ENCODE peak calls at places on chromosome 11, in eight cellular contexts. One of them, this sample, is unnamed.

GRCh38 chr11:133945087-133945974 is 11.4 kb downstream of the IGSF9B start:
- DNase-seq in suprapubic skin: no peak
- DNase-seq in spleen: peak; percentile 86
- DNase-seq in sigmoid colon: peak; percentile 83
- DNase-seq in K562: no peak
- DNase-seq in breast epithelium: no peak
- DNase-seq in HCT116: no peak
- DNase-seq in prostate gland: no peak
- DNase-seq in this sample: no peak

GRCh38 chr11:47800759-47801158 is 33.6 kb upstream of the FNBP4 start:
- DNase-seq in suprapubic skin: no peak
- DNase-seq in breast epithelium: no peak
- DNase-seq in sigmoid colon: no peak
- DNase-seq in prostate gland: no peak
- DNase-seq in K562: no peak
- DNase-seq in HCT116: no peak
- DNase-seq in spleen: no peak
- DNase-seq in this sample: no peak

GRCh38 chr11:120900642-120901041 is 123.3 kb upstream of the TBCEL start:
- DNase-seq in suprapubic skin: no peak
- DNase-seq in sigmoid colon: no peak
- DNase-seq in spleen: peak; percentile 54
- DNase-seq in K562: peak; percentile 12
- DNase-seq in prostate gland: no peak
- DNase-seq in breast epithelium: no peak
- DNase-seq in HCT116: no peak
- DNase-seq in this sample: no peak

GRCh38 chr11:10038916-10039315 is 255.1 kb downstream of the SBF2 start:
- DNase-seq in HCT116: no peak
- DNase-seq in prostate gland: no peak
- DNase-seq in K562: no peak
- DNase-seq in suprapubic skin: no peak
- DNase-seq in spleen: no peak
- DNase-seq in breast epithelium: no peak
- DNase-seq in sigmoid colon: no peak
- DNase-seq in this sample: no peak

GRCh38 chr11:9320047-9320446 is 5.7 kb upstream of the TMEM41B start:
- DNase-seq in prostate gland: no peak
- DNase-seq in sigmoid colon: no peak
- DNase-seq in K562: no peak
- DNase-seq in suprapubic skin: no peak
- DNase-seq in HCT116: no peak
- DNase-seq in breast epithelium: no peak
- DNase-seq in spleen: no peak
- DNase-seq in this sample: no peak

GRCh38 chr11:110022548-110022947 is 70.6 kb upstream of the ZC3H12C start:
- DNase-seq in K562: no peak
- DNase-seq in breast epithelium: no peak
- DNase-seq in prostate gland: no peak
- DNase-seq in suprapubic skin: no peak
- DNase-seq in sigmoid colon: no peak
- DNase-seq in HCT116: no peak
- DNase-seq in spleen: no peak
- DNase-seq in this sample: no peak

GRCh38 chr11:5626191-5626590 is 1.4 kb downstream of the TRIM34 start:
- DNase-seq in prostate gland: no peak
- DNase-seq in breast epithelium: no peak
- DNase-seq in suprapubic skin: no peak
- DNase-seq in sigmoid colon: no peak
- DNase-seq in K562: no peak
- DNase-seq in HCT116: no peak
- DNase-seq in spleen: no peak
- DNase-seq in this sample: no peak

GRCh38 chr11:19650929-19651487 is 61.6 kb upstream of the NAV2 start:
- DNase-seq in suprapubic skin: no peak
- DNase-seq in breast epithelium: no peak
- DNase-seq in spleen: no peak
- DNase-seq in sigmoid colon: no peak
- DNase-seq in prostate gland: no peak
- DNase-seq in HCT116: no peak
- DNase-seq in K562: no peak
- DNase-seq in this sample: no peak

GRCh38 chr11:102010776-102011500 is 36.3 kb upstream of the CFAP300 start:
- DNase-seq in spleen: no peak
- DNase-seq in HCT116: peak; percentile 73
- DNase-seq in prostate gland: peak; percentile 27
- DNase-seq in suprapubic skin: peak; percentile 88
- DNase-seq in K562: peak; percentile 9
- DNase-seq in breast epithelium: peak; percentile 39
- DNase-seq in sigmoid colon: no peak
- DNase-seq in this sample: no peak

GRCh38 chr11:15816270-15816871 is 540.0 kb downstream of the SOX6 start:
- DNase-seq in sigmoid colon: no peak
- DNase-seq in spleen: no peak
- DNase-seq in HCT116: no peak
- DNase-seq in prostate gland: no peak
- DNase-seq in suprapubic skin: no peak
- DNase-seq in breast epithelium: no peak
- DNase-seq in K562: no peak
- DNase-seq in this sample: peak; percentile 86

GRCh38 chr11:65353376-65353775 is 1.2 kb upstream of the TIGD3 start:
- DNase-seq in spleen: no peak
- DNase-seq in K562: no peak
- DNase-seq in suprapubic skin: no peak
- DNase-seq in prostate gland: no peak
- DNase-seq in breast epithelium: no peak
- DNase-seq in HCT116: no peak
- DNase-seq in sigmoid colon: no peak
- DNase-seq in this sample: no peak

GRCh38 chr11:57597971-57598830 is 716 bp downstream of the SERPING1 start:
- DNase-seq in HCT116: no peak
- DNase-seq in suprapubic skin: peak; percentile 89
- DNase-seq in K562: peak; percentile 77
- DNase-seq in prostate gland: peak; percentile 59
- DNase-seq in spleen: peak; percentile 79
- DNase-seq in breast epithelium: peak; percentile 78
- DNase-seq in sigmoid colon: peak; percentile 95
- DNase-seq in this sample: no peak

DNA sequence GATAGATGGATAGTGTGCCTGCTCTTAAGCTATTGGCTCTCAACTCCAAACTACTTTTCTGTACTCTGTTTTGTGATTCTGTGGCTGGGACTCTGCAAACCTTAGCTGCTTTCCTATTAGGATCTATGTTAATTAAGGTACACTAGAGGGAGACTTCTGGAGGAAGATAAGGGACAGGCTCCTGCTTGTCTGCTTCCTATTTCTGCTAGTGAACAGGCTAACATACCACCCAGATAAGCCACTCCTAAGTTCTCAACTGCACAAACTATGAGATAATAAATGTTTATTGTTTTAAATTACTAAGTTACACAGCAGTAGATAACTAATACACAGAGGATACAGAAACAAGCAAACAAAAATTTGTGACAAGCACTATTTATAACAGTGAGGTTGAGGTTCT is 10.2 kb upstream of the NXPE2 start:
- DNase-seq in spleen: no peak
- DNase-seq in HCT116: no peak
- DNase-seq in suprapubic skin: no peak
- DNase-seq in breast epithelium: no peak
- DNase-seq in K562: no peak
- DNase-seq in sigmoid colon: no peak
- DNase-seq in prostate gland: no peak
- DNase-seq in this sample: no peak
- TF ChIP-seq POLR2AphosphoS5 in spleen: no peak
- TF ChIP-seq POLR2AphosphoS5 in HCT116: no peak
- TF ChIP-seq POLR2AphosphoS5 in suprapubic skin: no peak
- TF ChIP-seq POLR2AphosphoS5 in breast epithelium: no peak
- TF ChIP-seq POLR2AphosphoS5 in K562: no peak
- TF ChIP-seq POLR2AphosphoS5 in sigmoid colon: no peak
- TF ChIP-seq POLR2AphosphoS5 in prostate gland: no peak
- TF ChIP-seq POLR2AphosphoS5 in this sample: no peak

GRCh38 chr11:2211113-2211971 is 39.7 kb upstream of the TH start:
- DNase-seq in breast epithelium: peak; percentile 9
- DNase-seq in prostate gland: peak; percentile 3
- DNase-seq in sigmoid colon: peak; percentile 52
- DNase-seq in suprapubic skin: peak; percentile 49
- DNase-seq in HCT116: peak; percentile 37
- DNase-seq in K562: no peak
- DNase-seq in spleen: peak; percentile 61
- DNase-seq in this sample: no peak
- H3K4me1 ChIP-seq in breast epithelium: peaks cover 7% of the 10 kb centered on the region
- H3K4me1 ChIP-seq in prostate gland: no peaks in the 10 kb centered on the region
- H3K4me1 ChIP-seq in sigmoid colon: no peaks in the 10 kb centered on the region
- H3K4me1 ChIP-seq in suprapubic skin: peaks cover 18% of the 10 kb centered on the region
- H3K4me1 ChIP-seq in HCT116: peaks cover 13% of the 10 kb centered on the region
- H3K4me1 ChIP-seq in K562: no peaks in the 10 kb centered on the region
- H3K4me1 ChIP-seq in spleen: peaks cover 18% of the 10 kb centered on the region
- H3K4me1 ChIP-seq in this sample: no peaks in the 10 kb centered on the region

GRCh38 chr11:61964941-61965282 is 2.5 kb downstream of the FTH1 start:
- DNase-seq in spleen: no peak
- DNase-seq in K562: no peak
- DNase-seq in breast epithelium: no peak
- DNase-seq in HCT116: no peak
- DNase-seq in suprapubic skin: no peak
- DNase-seq in sigmoid colon: no peak
- DNase-seq in prostate gland: no peak
- DNase-seq in this sample: no peak
- H3K27ac ChIP-seq in spleen: peak overlapping the region; percentile 99
- H3K27ac ChIP-seq in K562: peak overlapping the region; percentile 40
- H3K27ac ChIP-seq in breast epithelium: peak overlapping the region; percentile 100
- H3K27ac ChIP-seq in HCT116: no peak overlapping the region
- H3K27ac ChIP-seq in suprapubic skin: no peak overlapping the region
- H3K27ac ChIP-seq in sigmoid colon: peak overlapping the region; percentile 100
- H3K27ac ChIP-seq in prostate gland: peak overlapping the region; percentile 100
- H3K27ac ChIP-seq in this sample: peak overlapping the region; percentile 100

DNA sequence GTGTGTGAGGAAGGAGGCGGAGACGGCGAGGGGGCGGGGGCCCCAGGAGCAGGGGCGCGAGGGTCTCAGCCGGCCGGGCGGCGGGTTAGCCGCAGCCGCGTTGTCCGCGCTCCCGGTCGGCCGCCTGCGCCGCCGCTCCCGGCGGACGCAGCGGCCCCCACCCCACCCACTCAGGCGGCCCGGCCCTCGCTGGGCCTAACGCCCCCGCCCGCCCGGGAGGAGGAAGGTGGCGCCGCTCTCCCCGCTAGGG is at the start of gene FCHSD2:
- DNase-seq in spleen: no peak
- DNase-seq in sigmoid colon: no peak
- DNase-seq in breast epithelium: no peak
- DNase-seq in K562: peak; percentile 92
- DNase-seq in prostate gland: no peak
- DNase-seq in suprapubic skin: no peak
- DNase-seq in HCT116: no peak
- DNase-seq in this sample: no peak
- TF ChIP-seq POLR2AphosphoS5 in spleen: no peak
- TF ChIP-seq POLR2AphosphoS5 in sigmoid colon: no peak
- TF ChIP-seq POLR2AphosphoS5 in breast epithelium: no peak
- TF ChIP-seq POLR2AphosphoS5 in K562: peak; percentile 10
- TF ChIP-seq POLR2AphosphoS5 in prostate gland: no peak
- TF ChIP-seq POLR2AphosphoS5 in suprapubic skin: no peak
- TF ChIP-seq POLR2AphosphoS5 in HCT116: no peak
- TF ChIP-seq POLR2AphosphoS5 in this sample: no peak

DNA sequence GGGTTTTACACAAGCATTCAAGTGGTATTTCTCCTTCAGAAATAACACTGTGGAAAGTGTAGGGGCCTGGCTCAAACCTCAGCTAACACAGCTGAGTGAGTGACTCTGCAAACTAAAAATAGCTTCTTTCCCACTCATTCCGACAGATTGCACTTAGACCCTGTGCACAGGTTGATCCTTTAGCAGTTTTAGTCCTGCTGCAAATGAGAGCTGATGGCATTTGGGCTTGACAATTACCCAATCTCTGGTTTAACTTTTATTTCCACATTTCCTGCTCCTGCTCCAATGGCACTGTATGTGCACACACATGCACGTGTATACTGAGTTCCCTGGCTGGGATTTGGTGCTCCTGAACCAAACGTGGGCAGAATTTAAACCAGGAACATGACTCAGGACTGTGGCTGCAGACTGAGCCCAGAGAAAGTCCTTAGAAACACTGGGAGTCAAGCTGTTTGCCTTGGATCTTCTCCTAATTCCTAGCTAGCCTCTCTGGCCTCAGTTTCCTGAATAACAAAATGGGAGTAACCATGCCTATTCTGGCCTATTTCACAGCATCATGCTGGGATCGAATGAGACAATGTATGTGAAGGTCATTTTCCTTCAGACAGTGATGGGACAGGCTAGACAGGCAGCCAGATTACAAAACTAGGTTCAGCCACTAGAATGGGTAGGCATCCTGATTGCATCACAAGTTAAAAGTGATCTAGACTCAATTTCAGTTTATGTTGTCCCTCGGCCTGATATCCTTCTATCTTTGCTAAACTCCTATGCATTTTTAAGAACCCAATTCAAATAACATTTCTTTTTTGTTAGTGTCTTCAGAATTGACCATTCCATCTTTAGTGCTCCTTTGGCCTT is 58.2 kb downstream of the SERGEF start:
- DNase-seq in K562: no peak
- DNase-seq in HCT116: no peak
- DNase-seq in sigmoid colon: no peak
- DNase-seq in suprapubic skin: no peak
- DNase-seq in prostate gland: no peak
- DNase-seq in breast epithelium: no peak
- DNase-seq in spleen: no peak
- DNase-seq in this sample: no peak
- H3K4me1 ChIP-seq in K562: no peaks in the 10 kb centered on the region
- H3K4me1 ChIP-seq in HCT116: no peaks in the 10 kb centered on the region
- H3K4me1 ChIP-seq in sigmoid colon: no peaks in the 10 kb centered on the region
- H3K4me1 ChIP-seq in suprapubic skin: no peaks in the 10 kb centered on the region
- H3K4me1 ChIP-seq in prostate gland: no peaks in the 10 kb centered on the region
- H3K4me1 ChIP-seq in breast epithelium: no peaks in the 10 kb centered on the region
- H3K4me1 ChIP-seq in spleen: peaks cover 6% of the 10 kb centered on the region
- H3K4me1 ChIP-seq in this sample: no peaks in the 10 kb centered on the region

GRCh38 chr11:78332872-78333271 is 84.7 kb downstream of the GAB2 start:
- DNase-seq in suprapubic skin: no peak
- DNase-seq in sigmoid colon: no peak
- DNase-seq in HCT116: no peak
- DNase-seq in K562: no peak
- DNase-seq in prostate gland: no peak
- DNase-seq in breast epithelium: no peak
- DNase-seq in spleen: no peak
- DNase-seq in this sample: no peak
- H3K27ac ChIP-seq in suprapubic skin: no peak overlapping the region
- H3K27ac ChIP-seq in sigmoid colon: no peak overlapping the region
- H3K27ac ChIP-seq in HCT116: no peak overlapping the region
- H3K27ac ChIP-seq in K562: no peak overlapping the region
- H3K27ac ChIP-seq in prostate gland: no peak overlapping the region
- H3K27ac ChIP-seq in breast epithelium: no peak overlapping the region
- H3K27ac ChIP-seq in spleen: no peak overlapping the region
- H3K27ac ChIP-seq in this sample: no peak overlapping the region

This sample was measured in esophagus muscularis mucosa.